ENCODE peak calls at places on chromosomes 16 and 17, in five cellular contexts. W is CD8-positive, alpha-beta memory T cell; K is HCT116; X is mucosa of descending colon; O is stomach. A is an unnamed sample.

GRCh38 chr16:56102159-56102798 is 89.0 kb upstream of the GNAO1 start:
- DNase-seq in W (no peak), K (no peak), X (peak; percentile 9), O (no peak), A (peak; percentile 50)

GRCh38 chr16:54687043-54687655 is 243.5 kb upstream of the IRX5 start:
- DNase-seq in W (no peak), K (no peak), X (no peak), O (no peak), A (peak; percentile 20)

GRCh38 chr16:1206326-1206725 is 18.7 kb downstream of the TPSG1 start:
- DNase-seq in W (no peak), K (no peak), X (no peak), O (no peak), A (no peak)

GRCh38 chr17:55895112-55895759 is 144.4 kb downstream of the PCTP start:
- DNase-seq in W (no peak), K (no peak), X (no peak), O (no peak), A (no peak)

GRCh38 chr16:13923703-13924298 is 3.8 kb downstream of the ERCC4 start:
- DNase-seq in W (no peak), K (peak; percentile 42), X (no peak), O (no peak), A (peak; percentile 55)

GRCh38 chr17:82930924-82931695 is 91.3 kb upstream of the ZNF750 start:
- DNase-seq in W (no peak), K (no peak), X (no peak), O (peak; percentile 17), A (no peak)

GRCh38 chr17:79788455-79788854 is 8.4 kb downstream of the CBX8 start:
- DNase-seq in W (no peak), K (no peak), X (no peak), O (no peak), A (no peak)

GRCh38 chr17:58320163-58320558 is 8.4 kb downstream of the TSPOAP1 start:
- DNase-seq in W (no peak), K (no peak), X (no peak), O (no peak), A (no peak)

GRCh38 chr17:31690118-31690517 is 168.9 kb downstream of the COPRS start:
- DNase-seq in W (no peak), K (no peak), X (no peak), O (no peak), A (no peak)

GRCh38 chr16:1583180-1583579 is 28.7 kb downstream of the IFT140 start:
- DNase-seq in W (no peak), K (no peak), X (no peak), O (no peak), A (no peak)

GRCh38 chr16:4327782-4328579 is 12.1 kb downstream of the GLIS2 start:
- DNase-seq in W (no peak), K (no peak), X (peak; percentile 71), O (peak; percentile 83), A (peak; percentile 93)

GRCh38 chr16:67055712-67056487 is 27.0 kb downstream of the CBFB start:
- DNase-seq in W (no peak), K (no peak), X (no peak), O (no peak), A (peak; percentile 71)

GRCh38 chr17:83200231-83200699 is 120.9 kb downstream of the METRNL start:
- DNase-seq in W (peak; percentile 58), K (no peak), X (peak; percentile 51), O (peak; percentile 70), A (no peak)

GRCh38 chr16:55853114-55853513 is 20.2 kb upstream of the CES1 start:
- DNase-seq in W (no peak), K (no peak), X (no peak), O (no peak), A (no peak)

GRCh38 chr17:45320349-45320930 is 3.6 kb upstream of the MAP3K14 start:
- DNase-seq in W (no peak), K (no peak), X (no peak), O (no peak), A (no peak)

GRCh38 chr16:81437860-81438259 is 6.7 kb upstream of the CMIP start:
- DNase-seq in W (no peak), K (no peak), X (no peak), O (no peak), A (no peak)

GRCh38 chr17:72380120-72380519 is 259.3 kb downstream of the SOX9 start:
- DNase-seq in W (no peak), K (no peak), X (no peak), O (no peak), A (no peak)

GRCh38 chr16:3454093-3454492 is 10.6 kb downstream of the NAA60 start:
- DNase-seq in W (no peak), K (no peak), X (no peak), O (peak; percentile 14), A (no peak)

GRCh38 chr16:50308237-50308965 is 42.0 kb downstream of the ADCY7 start:
- DNase-seq in W (no peak), K (no peak), X (no peak), O (peak; percentile 22), A (no peak)

GRCh38 chr17:71142333-71142732 is 973.0 kb downstream of the KCNJ2 start:
- DNase-seq in W (no peak), K (no peak), X (no peak), O (no peak), A (no peak)

GRCh38 chr16:66273644-66274334 is 92.7 kb upstream of the CDH5 start:
- DNase-seq in W (no peak), K (no peak), X (no peak), O (no peak), A (peak; percentile 5)

GRCh38 chr17:31415004-31415454 is 23.6 kb downstream of the RAB11FIP4 start:
- DNase-seq in W (no peak), K (no peak), X (no peak), O (no peak), A (no peak)

GRCh38 chr17:75876938-75877751 is 1.2 kb downstream of the TRIM47 start:
- DNase-seq in W (no peak), K (peak; percentile 87), X (peak; percentile 85), O (peak; percentile 88), A (peak; percentile 89)

GRCh38 chr17:7910281-7910680 is 5.8 kb downstream of the RNF227 start:
- DNase-seq in W (no peak), K (no peak), X (no peak), O (no peak), A (no peak)

GRCh38 chr17:75090871-75091854 is 3.4 kb downstream of the SLC16A5 start:
- DNase-seq in W (no peak), K (no peak), X (peak; percentile 76), O (peak; percentile 57), A (no peak)

GRCh38 chr16:54647731-54648221 is 282.9 kb upstream of the IRX5 start:
- DNase-seq in W (no peak), K (no peak), X (no peak), O (no peak), A (no peak)

GRCh38 chr17:12966413-12966812 is 51.4 kb downstream of the ELAC2 start:
- DNase-seq in W (no peak), K (no peak), X (no peak), O (no peak), A (no peak)

GRCh38 chr16:24988593-24989338 is 26.4 kb downstream of the ARHGAP17 start:
- DNase-seq in W (no peak), K (peak; percentile 6), X (peak; percentile 80), O (peak; percentile 40), A (peak; percentile 83)

GRCh38 chr16:66888647-66889615 is 8.6 kb downstream of the PDP2 start:
- DNase-seq in W (no peak), K (no peak), X (no peak), O (no peak), A (no peak)

GRCh38 chr17:83068641-83069570 is 10.5 kb upstream of the METRNL start:
- DNase-seq in W (no peak), K (no peak), X (no peak), O (no peak), A (no peak)

DNA sequence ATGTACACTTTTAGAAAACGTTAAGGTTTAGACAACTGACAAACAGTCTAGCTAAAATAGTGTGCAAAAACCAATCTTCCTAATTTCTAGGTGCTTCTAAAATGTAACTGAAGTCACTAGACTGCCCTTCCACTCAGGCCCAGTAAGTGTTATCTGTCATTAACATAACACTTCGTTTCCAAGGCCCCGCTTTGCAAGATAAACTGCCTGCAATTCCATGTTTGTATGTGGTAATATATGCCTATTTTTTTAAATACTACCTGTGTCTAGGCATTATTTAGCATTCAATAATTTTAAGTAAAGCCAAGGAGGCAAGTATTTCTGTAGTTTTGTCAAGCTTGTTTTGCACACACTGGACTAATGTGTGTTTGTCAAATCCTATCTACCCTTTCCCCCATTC is 3.2 kb downstream of the USP32 start:
- DNase-seq in W (no peak), K (no peak), X (no peak), O (no peak), A (no peak)
- H3K4me1 ChIP-seq in W (peaks cover 14% of the 10 kb centered on the region), K (peaks cover 14% of the 10 kb centered on the region), X (peaks cover 10% of the 10 kb centered on the region), O (peaks cover 25% of the 10 kb centered on the region), A (peaks cover 43% of the 10 kb centered on the region)

DNA sequence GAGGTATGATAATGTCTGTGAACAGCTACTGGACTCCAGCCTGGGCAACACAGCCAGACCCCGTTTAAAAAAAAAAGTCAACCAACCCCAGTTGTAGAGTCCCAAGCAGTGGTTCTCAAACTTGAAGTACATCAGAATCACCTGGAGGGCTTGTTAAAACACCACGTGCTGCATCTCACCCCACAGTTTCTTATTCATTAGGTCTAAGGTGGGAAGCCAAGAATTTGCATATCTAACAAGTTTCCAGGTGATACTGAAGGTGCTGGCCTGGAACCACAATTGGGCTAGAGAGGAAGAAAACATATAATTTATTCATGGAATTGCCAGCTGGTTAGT is 6.7 kb upstream of the MSL1 start:
- DNase-seq in W (no peak), K (no peak), X (no peak), O (no peak), A (no peak)
- H3K4me1 ChIP-seq in W (peaks cover 36% of the 10 kb centered on the region), K (peaks cover 47% of the 10 kb centered on the region), X (peaks cover 45% of the 10 kb centered on the region), O (peaks cover 34% of the 10 kb centered on the region), A (peaks cover 53% of the 10 kb centered on the region)

DNA sequence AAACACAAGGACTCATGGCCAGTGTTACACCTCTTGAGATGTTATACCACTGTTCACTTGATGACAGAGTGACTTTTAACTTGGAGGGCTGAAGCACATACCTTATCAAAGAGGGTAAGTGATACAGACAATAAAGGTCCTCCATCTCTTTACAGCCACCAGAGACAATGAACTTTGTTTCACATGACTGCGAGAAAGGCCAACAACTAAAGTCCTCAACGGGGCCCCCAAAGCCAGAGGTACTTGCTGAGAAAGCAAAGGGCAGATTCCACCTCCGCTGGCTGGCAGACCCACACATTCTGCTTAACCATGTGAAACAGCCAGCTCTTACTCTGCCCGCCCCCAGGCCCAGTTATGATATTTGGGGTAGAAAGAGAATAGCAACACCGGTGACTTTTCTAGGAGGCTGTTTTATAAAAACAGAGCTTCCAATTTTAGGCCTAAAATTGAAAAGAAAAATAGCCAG is 21.4 kb downstream of the DCUN1D3 start:
- DNase-seq in W (no peak), K (no peak), X (no peak), O (no peak), A (peak; percentile 64)
- H3K4me1 ChIP-seq in W (peaks cover 18% of the 10 kb centered on the region), K (peaks cover 38% of the 10 kb centered on the region), X (peaks cover 22% of the 10 kb centered on the region), O (peaks cover 48% of the 10 kb centered on the region), A (peaks cover 53% of the 10 kb centered on the region)

DNA sequence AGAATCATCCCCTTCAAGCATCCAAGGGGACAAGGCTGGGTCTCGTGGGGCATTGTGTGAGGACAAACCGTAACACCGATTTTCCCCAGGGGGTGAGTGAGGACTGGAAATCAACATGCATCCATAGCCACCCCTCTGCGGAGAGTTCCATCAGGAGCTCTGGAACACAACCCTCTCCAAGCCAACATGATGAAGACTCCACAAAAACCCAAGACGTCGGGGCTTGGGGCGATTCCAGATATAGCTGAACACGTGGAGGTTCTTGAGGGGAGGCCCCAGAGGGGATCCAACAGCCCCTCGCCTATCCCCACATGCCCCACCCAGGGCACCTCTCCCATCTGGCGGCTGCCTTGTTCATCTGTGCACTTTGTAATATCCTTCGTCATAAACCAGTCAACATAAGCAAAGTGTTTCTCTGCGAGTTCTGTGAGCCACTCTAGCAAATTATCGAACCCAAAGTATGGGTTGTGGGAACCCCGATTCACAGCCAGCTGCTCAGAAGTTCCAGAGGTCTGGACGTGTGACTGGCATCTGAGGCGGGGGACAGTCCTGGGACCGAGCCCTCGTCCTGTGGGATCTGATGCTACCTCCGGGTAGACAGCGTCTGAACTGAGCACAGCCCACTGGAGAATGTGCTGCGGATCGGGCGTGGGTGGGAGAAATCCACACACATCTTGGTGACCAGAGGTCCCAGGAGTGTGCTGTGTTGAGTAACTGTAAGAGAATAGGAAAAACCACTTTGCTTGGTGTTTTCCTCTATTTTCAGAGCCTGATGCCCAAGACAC is 55.5 kb downstream of the RPH3AL start:
- DNase-seq in W (no peak), K (no peak), X (no peak), O (no peak), A (no peak)
- H3K4me1 ChIP-seq in W (no peaks in the 10 kb centered on the region), K (no peaks in the 10 kb centered on the region), X (peaks cover 6% of the 10 kb centered on the region), O (peaks cover 9% of the 10 kb centered on the region), A (no peaks in the 10 kb centered on the region)